ENCODE peak calls at places on chromosome 19, in six cellular contexts. One of them, this sample, is unnamed. For H3K9me3, the result is how much of the 10 kb centered on the place peaks cover.

GRCh38 chr19:53558404-53558803 is 20.5 kb downstream of the ZNF331 start:
- ATAC-seq in GM12878: no peak
- ATAC-seq in K562: no peak
- ATAC-seq in A549: no peak
- ATAC-seq in upper lobe of left lung: no peak
- ATAC-seq in HepG2: no peak
- ATAC-seq in this sample: no peak

GRCh38 chr19:16620018-16620417 is 8.0 kb downstream of the MED26 start:
- ATAC-seq in K562: no peak
- ATAC-seq in A549: no peak
- ATAC-seq in upper lobe of left lung: no peak
- ATAC-seq in GM12878: no peak
- ATAC-seq in HepG2: no peak
- ATAC-seq in this sample: no peak

GRCh38 chr19:13953021-13953531 is 767 bp downstream of the DCAF15 start:
- ATAC-seq in GM12878: no peak
- ATAC-seq in upper lobe of left lung: no peak
- ATAC-seq in K562: peak
- ATAC-seq in HepG2: peak
- ATAC-seq in A549: peak
- ATAC-seq in this sample: no peak

GRCh38 chr19:43591904-43592772 is 3.8 kb downstream of the IRGQ start:
- ATAC-seq in GM12878: no peak
- ATAC-seq in upper lobe of left lung: no peak
- ATAC-seq in HepG2: no peak
- ATAC-seq in A549: no peak
- ATAC-seq in K562: no peak
- ATAC-seq in this sample: no peak

GRCh38 chr19:18469245-18470107 is 31.5 kb upstream of the ISYNA1 start:
- ATAC-seq in A549: peak
- ATAC-seq in GM12878: peak
- ATAC-seq in upper lobe of left lung: peak
- ATAC-seq in K562: peak
- ATAC-seq in HepG2: peak
- ATAC-seq in this sample: peak

GRCh38 chr19:49182848-49183375 is 25.3 kb downstream of the TRPM4 start:
- ATAC-seq in upper lobe of left lung: peak
- ATAC-seq in GM12878: no peak
- ATAC-seq in K562: peak
- ATAC-seq in HepG2: no peak
- ATAC-seq in A549: no peak
- ATAC-seq in this sample: no peak

GRCh38 chr19:8561071-8561764 is 16.0 kb downstream of the MYO1F start:
- ATAC-seq in HepG2: no peak
- ATAC-seq in GM12878: no peak
- ATAC-seq in upper lobe of left lung: no peak
- ATAC-seq in A549: no peak
- ATAC-seq in K562: no peak
- ATAC-seq in this sample: no peak

GRCh38 chr19:6056282-6056741 is 54.0 kb downstream of the RFX2 start:
- ATAC-seq in HepG2: peak
- ATAC-seq in GM12878: no peak
- ATAC-seq in K562: no peak
- ATAC-seq in upper lobe of left lung: peak
- ATAC-seq in A549: peak
- ATAC-seq in this sample: no peak

GRCh38 chr19:57803594-57804325 is 11.0 kb downstream of the ZNF552 start:
- ATAC-seq in HepG2: peak
- ATAC-seq in A549: no peak
- ATAC-seq in K562: no peak
- ATAC-seq in upper lobe of left lung: peak
- ATAC-seq in GM12878: peak
- ATAC-seq in this sample: no peak

GRCh38 chr19:8655340-8655709 is 24.9 kb downstream of the NFILZ start:
- ATAC-seq in A549: peak
- ATAC-seq in HepG2: peak
- ATAC-seq in K562: peak
- ATAC-seq in GM12878: no peak
- ATAC-seq in upper lobe of left lung: peak
- ATAC-seq in this sample: no peak

GRCh38 chr19:4933528-4933927 is 24.2 kb downstream of the UHRF1 start:
- ATAC-seq in GM12878: peak
- ATAC-seq in upper lobe of left lung: no peak
- ATAC-seq in K562: no peak
- ATAC-seq in A549: no peak
- ATAC-seq in HepG2: no peak
- ATAC-seq in this sample: no peak

GRCh38 chr19:14127929-14128509 is 8.4 kb downstream of the ASF1B start:
- ATAC-seq in A549: no peak
- ATAC-seq in GM12878: peak
- ATAC-seq in HepG2: no peak
- ATAC-seq in upper lobe of left lung: peak
- ATAC-seq in K562: no peak
- ATAC-seq in this sample: peak

GRCh38 chr19:6509118-6509971 is 7.2 kb upstream of the TUBB4A start:
- ATAC-seq in HepG2: peak
- ATAC-seq in K562: no peak
- ATAC-seq in A549: peak
- ATAC-seq in upper lobe of left lung: peak
- ATAC-seq in GM12878: no peak
- ATAC-seq in this sample: peak

GRCh38 chr19:52695996-52696395 is 38.8 kb downstream of the ZNF611 start:
- ATAC-seq in GM12878: no peak
- ATAC-seq in upper lobe of left lung: no peak
- ATAC-seq in A549: no peak
- ATAC-seq in HepG2: no peak
- ATAC-seq in K562: no peak
- ATAC-seq in this sample: no peak

GRCh38 chr19:6564393-6564792 is 26.6 kb downstream of the CD70 start:
- ATAC-seq in A549: no peak
- ATAC-seq in HepG2: no peak
- ATAC-seq in GM12878: peak
- ATAC-seq in K562: peak
- ATAC-seq in upper lobe of left lung: no peak
- ATAC-seq in this sample: no peak

GRCh38 chr19:7933828-7934725 is 8.1 kb upstream of the CTXN1 start:
- ATAC-seq in upper lobe of left lung: no peak
- ATAC-seq in GM12878: no peak
- ATAC-seq in K562: no peak
- ATAC-seq in A549: no peak
- ATAC-seq in HepG2: no peak
- ATAC-seq in this sample: no peak

DNA sequence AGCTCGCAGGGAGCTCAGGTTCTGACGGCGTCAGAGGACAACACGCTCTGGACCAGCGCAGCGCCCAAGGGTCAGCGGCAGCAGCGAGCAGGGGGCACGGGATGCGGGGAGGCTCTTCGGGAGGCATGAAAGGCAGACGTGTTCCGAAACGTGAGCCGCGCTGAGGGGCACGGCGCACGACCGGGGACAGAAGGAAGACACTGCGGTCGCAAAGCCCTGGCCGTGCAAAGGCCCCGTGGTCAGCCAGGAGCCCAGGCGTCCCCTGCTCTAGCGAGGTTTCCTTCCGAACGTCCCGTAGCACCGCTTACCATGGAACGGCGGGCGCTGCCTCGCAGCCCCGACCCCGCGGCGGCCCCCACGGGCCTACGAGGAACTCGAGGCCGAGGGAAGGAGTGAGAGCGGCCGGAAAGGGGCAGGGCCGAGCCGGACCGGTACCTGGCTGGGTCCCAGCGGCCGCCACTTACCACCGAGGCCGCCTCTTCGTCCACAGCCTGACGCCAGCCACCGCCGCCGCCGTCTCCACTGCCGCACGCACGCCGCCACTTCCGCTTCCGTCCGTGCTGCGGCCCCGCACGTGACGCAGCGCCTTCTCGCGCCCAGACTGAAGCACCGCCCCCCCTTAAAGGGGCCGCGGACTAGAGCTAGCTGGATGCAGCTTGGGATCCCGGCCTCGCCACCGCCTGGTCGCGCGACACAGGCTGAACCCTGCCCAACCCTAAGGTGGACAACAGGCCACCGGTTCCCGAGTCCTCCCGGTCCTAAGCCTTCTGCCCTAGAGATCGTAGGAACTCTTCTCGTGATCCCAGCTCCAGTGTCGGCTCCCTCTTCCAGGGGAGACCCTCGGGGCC is 9.4 kb downstream of the ABHD17A start:
- ATAC-seq in GM12878: peak
- ATAC-seq in HepG2: peak
- ATAC-seq in A549: peak
- ATAC-seq in K562: peak
- ATAC-seq in upper lobe of left lung: peak
- ATAC-seq in this sample: peak
- TF ChIP-seq EP300 in GM12878: no peak
- TF ChIP-seq EP300 in HepG2: no peak
- TF ChIP-seq EP300 in A549: no peak
- TF ChIP-seq EP300 in K562: no peak
- TF ChIP-seq EP300 in upper lobe of left lung: no peak
- TF ChIP-seq EP300 in this sample: no peak

GRCh38 chr19:36210497-36210896 is 4.0 kb downstream of the ZNF565 start:
- ATAC-seq in A549: no peak
- ATAC-seq in K562: no peak
- ATAC-seq in upper lobe of left lung: no peak
- ATAC-seq in GM12878: no peak
- ATAC-seq in HepG2: no peak
- ATAC-seq in this sample: no peak

GRCh38 chr19:36215276-36216171 is 618 bp downstream of the ZNF146 start:
- ATAC-seq in GM12878: peak
- ATAC-seq in A549: no peak
- ATAC-seq in upper lobe of left lung: no peak
- ATAC-seq in HepG2: no peak
- ATAC-seq in K562: no peak
- ATAC-seq in this sample: no peak

GRCh38 chr19:36212895-36213294 is 1.6 kb downstream of the ZNF565 start:
- ATAC-seq in GM12878: no peak
- ATAC-seq in K562: no peak
- ATAC-seq in A549: no peak
- ATAC-seq in upper lobe of left lung: no peak
- ATAC-seq in HepG2: no peak
- ATAC-seq in this sample: no peak

GRCh38 chr19:36213793-36214387 is 575 bp downstream of the ZNF565 start:
- ATAC-seq in GM12878: no peak
- ATAC-seq in HepG2: no peak
- ATAC-seq in K562: no peak
- ATAC-seq in upper lobe of left lung: peak
- ATAC-seq in A549: no peak
- ATAC-seq in this sample: no peak

DNA sequence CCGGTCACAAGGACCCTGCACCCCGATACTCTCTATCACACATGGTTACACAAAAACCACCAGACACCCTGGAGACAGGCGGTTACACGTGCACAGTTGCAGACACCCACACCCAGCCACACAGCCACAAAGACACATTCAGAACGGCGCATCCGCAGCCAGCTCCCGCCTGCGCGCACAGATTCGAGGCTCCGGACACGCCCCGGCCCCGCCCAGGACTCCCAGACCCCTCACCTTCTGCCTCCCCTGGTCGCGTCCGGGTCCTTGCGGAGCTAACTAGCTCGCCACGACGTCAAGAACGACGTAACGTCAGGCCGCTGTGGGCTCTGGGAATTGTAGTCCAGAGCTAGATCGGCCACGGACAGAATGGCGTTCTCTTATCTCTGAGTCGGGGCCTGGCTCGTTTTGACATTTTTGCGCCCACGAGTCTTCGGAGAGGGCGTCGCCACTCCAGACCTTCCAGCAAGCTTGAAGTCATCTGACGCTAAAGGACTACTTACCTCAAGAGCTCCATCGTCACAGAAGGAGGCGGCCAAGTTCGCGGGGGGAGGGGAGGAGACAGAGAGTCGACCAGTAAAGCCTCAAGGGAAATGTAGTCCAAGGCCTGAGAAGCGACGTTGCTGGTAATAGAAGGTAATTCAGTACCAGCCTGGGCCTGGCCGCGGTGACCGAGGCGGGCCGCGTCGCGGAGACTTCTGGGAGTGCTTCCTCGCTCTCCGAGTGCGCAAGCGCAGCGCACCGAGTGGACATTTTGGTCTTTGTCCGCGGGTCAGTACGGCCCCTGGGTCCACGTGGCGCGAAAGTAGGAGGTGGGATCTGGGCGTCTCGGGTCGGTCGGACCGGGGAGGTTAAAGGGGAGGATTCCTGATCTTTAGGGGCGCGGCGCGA is at the start of the genes ZNF146 and ZNF565:
- ATAC-seq in HepG2: peak
- ATAC-seq in A549: peak
- ATAC-seq in K562: peak
- ATAC-seq in GM12878: peak
- ATAC-seq in upper lobe of left lung: peak
- ATAC-seq in this sample: peak
- TF ChIP-seq POLR2A in HepG2: peak
- TF ChIP-seq POLR2A in A549: peak
- TF ChIP-seq POLR2A in K562: peak
- TF ChIP-seq POLR2A in GM12878: peak
- TF ChIP-seq POLR2A in upper lobe of left lung: peak
- TF ChIP-seq POLR2A in this sample: peak

DNA sequence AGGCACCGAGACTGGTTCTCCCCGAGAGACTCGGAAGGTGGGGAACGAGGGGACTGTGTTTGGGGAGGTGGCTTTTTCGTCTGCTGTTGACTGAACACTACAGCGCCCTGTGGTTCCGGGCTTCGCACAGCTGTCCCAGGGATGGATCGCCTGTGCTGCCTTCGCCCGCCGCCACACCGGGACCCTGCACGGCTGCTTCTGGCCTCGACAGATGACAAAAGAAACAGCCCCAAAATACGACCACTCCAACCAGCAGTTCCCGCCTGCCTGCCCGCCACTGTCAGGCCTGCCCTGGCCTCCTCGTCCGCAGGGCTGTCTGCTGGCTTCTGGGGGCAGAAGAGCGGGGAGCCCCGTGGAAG is 13.3 kb upstream of the GNA15 start:
- ATAC-seq in A549: no peak
- ATAC-seq in GM12878: no peak
- ATAC-seq in K562: no peak
- ATAC-seq in upper lobe of left lung: no peak
- ATAC-seq in HepG2: no peak
- ATAC-seq in this sample: no peak
- H3K9me3 ChIP-seq in A549: under half
- H3K9me3 ChIP-seq in GM12878: under half
- H3K9me3 ChIP-seq in K562: under half
- H3K9me3 ChIP-seq in upper lobe of left lung: under half
- H3K9me3 ChIP-seq in HepG2: under half
- H3K9me3 ChIP-seq in this sample: under half

DNA sequence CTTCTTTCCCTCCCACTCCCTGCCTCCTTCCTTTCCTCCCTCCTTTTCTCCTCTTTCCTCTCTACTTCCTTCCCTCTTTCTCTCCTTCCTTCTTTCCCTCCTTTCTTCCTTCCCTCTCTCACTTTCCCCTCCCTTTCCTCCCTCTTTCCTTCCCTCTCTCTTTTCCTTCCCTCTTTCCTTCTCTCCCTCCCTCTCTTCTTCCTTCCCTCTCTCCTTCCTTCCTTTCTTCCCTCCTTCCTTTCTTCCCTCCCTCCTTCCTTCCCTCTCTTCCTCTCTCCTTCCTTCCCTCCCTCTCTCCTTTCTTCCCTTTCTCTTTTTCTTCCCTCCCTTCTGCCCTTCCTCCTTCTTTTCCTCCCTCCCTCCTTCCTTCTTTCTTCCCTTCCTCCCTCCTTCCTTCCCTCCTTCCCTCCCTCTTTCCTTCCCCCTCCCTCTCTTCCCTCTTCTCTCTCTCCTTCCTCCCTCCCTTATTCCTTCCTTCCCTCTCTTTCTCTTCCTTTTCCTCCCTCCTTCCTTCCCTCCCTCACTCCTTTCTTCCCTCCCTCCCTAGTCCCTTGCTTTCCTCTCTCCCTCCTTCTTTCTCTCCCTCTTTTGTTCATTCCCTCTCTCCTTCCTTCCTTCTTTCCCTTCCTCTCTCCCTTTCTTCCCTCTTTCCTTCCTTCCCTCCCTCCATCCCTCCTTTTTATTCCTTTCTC is 443.9 kb downstream of the ZNF536 start:
- ATAC-seq in upper lobe of left lung: no peak
- ATAC-seq in K562: no peak
- ATAC-seq in GM12878: no peak
- ATAC-seq in HepG2: no peak
- ATAC-seq in A549: no peak
- ATAC-seq in this sample: no peak
- TF ChIP-seq EP300 in upper lobe of left lung: no peak
- TF ChIP-seq EP300 in K562: no peak
- TF ChIP-seq EP300 in GM12878: no peak
- TF ChIP-seq EP300 in HepG2: no peak
- TF ChIP-seq EP300 in A549: no peak
- TF ChIP-seq EP300 in this sample: no peak

This sample was measured in gastroesophageal sphincter.